ENCODE peak calls at places on chromosomes 2 and 18, in seven cellular contexts. W is fibroblast of lung, G is heart left ventricle, I is fibroblast of mammary gland, M is fibroblast of pulmonary artery, V is HL-60, J is lower lobe of right lung. Z is an unnamed sample.
A peak's percentile ranks its signal among the peaks of the same experiment; 100 is the strongest.

GRCh38 chr18:63518178-63519012 is 23.8 kb upstream of the SERPINB12 start:
- DNase-seq in I (peak; percentile 78), G (peak; percentile 40), M (peak; percentile 81), V (peak; percentile 87), J (no peak), W (peak; percentile 48), Z (peak; percentile 82)

GRCh38 chr2:63780483-63781155 is 61.1 kb upstream of the UGP2 start:
- DNase-seq in J (no peak), V (no peak), W (peak; percentile 22), M (no peak), G (no peak), I (no peak), Z (no peak)

GRCh38 chr2:203451686-203452085 is 83.4 kb downstream of the RAPH1 start:
- DNase-seq in I (peak; percentile 25), V (peak; percentile 21), M (peak; percentile 47), G (no peak), J (no peak), W (no peak), Z (peak; percentile 37)

GRCh38 chr2:234289789-234290188 is 207.1 kb downstream of the ARL4C start:
- DNase-seq in V (no peak), M (peak; percentile 68), J (no peak), G (no peak), W (peak; percentile 86), I (peak; percentile 87), Z (peak; percentile 92)

GRCh38 chr2:224538739-224539138 is 46.4 kb downstream of the CUL3 start:
- DNase-seq in J (no peak), W (no peak), G (no peak), M (no peak), I (no peak), V (no peak), Z (no peak)

GRCh38 chr2:29628882-29629281 is 292.5 kb downstream of the ALK start:
- DNase-seq in J (no peak), M (peak; percentile 24), I (peak; percentile 6), G (peak; percentile 60), W (peak; percentile 36), V (no peak), Z (peak; percentile 47)

GRCh38 chr2:235766206-235766794 is 272.5 kb downstream of the AGAP1 start:
- DNase-seq in G (peak; percentile 59), J (no peak), W (peak; percentile 67), M (peak; percentile 89), V (peak; percentile 38), I (peak; percentile 82), Z (peak; percentile 83)

GRCh38 chr18:2536063-2536462 is 35.2 kb downstream of the METTL4 start:
- DNase-seq in I (no peak), W (peak; percentile 29), V (no peak), G (no peak), M (no peak), J (no peak), Z (no peak)

GRCh38 chr2:74457549-74458131 is 598 bp upstream of the WBP1 start:
- DNase-seq in W (no peak), I (no peak), M (no peak), V (peak; percentile 62), G (peak; percentile 70), J (peak; percentile 81), Z (no peak)

GRCh38 chr2:46147626-46148368 is 149.4 kb upstream of the EPAS1 start:
- DNase-seq in I (peak; percentile 43), V (no peak), G (no peak), M (no peak), J (no peak), W (no peak), Z (no peak)

GRCh38 chr2:238967031-238967977 is 119.4 kb downstream of the TWIST2 start:
- DNase-seq in J (no peak), I (no peak), V (no peak), M (no peak), G (no peak), W (no peak), Z (peak; percentile 36)

GRCh38 chr2:17857016-17857415 is 21.5 kb upstream of the KCNS3 start:
- DNase-seq in V (no peak), M (peak; percentile 12), W (peak; percentile 41), G (no peak), J (no peak), I (peak; percentile 34), Z (no peak)

GRCh38 chr2:217853301-217853881 is 149.4 kb downstream of the TNS1 start:
- DNase-seq in M (peak; percentile 66), J (no peak), I (peak; percentile 79), G (peak; percentile 72), W (peak; percentile 30), V (no peak), Z (peak; percentile 88)

GRCh38 chr2:172702451-172702850 is 33.2 kb upstream of the RAPGEF4 start:
- DNase-seq in J (no peak), I (no peak), M (no peak), V (no peak), W (no peak), G (no peak), Z (peak; percentile 57)

GRCh38 chr2:55966431-55967118 is 43.0 kb upstream of the EFEMP1 start:
- DNase-seq in M (peak; percentile 43), J (no peak), G (peak; percentile 66), W (peak; percentile 67), V (no peak), I (peak; percentile 40), Z (peak; percentile 42)

GRCh38 chr2:29033656-29034055 is 40.7 kb downstream of the PCARE start:
- DNase-seq in I (no peak), W (no peak), M (no peak), J (no peak), V (no peak), G (no peak), Z (peak; percentile 21)

GRCh38 chr18:79697976-79698375 is 18.4 kb downstream of the CTDP1 start:
- DNase-seq in V (no peak), W (no peak), I (no peak), G (no peak), M (no peak), J (peak; percentile 41), Z (no peak)

GRCh38 chr2:116687381-116687780 is 1127.1 kb upstream of the DDX18 start:
- DNase-seq in M (no peak), J (no peak), I (no peak), V (no peak), G (no peak), W (no peak), Z (no peak)

GRCh38 chr18:12765127-12765526 is 62.3 kb downstream of the PSMG2 start:
- DNase-seq in M (no peak), G (no peak), V (no peak), I (no peak), J (no peak), W (no peak), Z (no peak)

GRCh38 chr2:25879133-25879730 is 945 bp upstream of the ASXL2 start:
- DNase-seq in W (peak; percentile 79), V (no peak), G (no peak), I (peak; percentile 80), J (no peak), M (peak; percentile 33), Z (peak; percentile 35)

GRCh38 chr2:12932192-12932591 is 215.5 kb downstream of the TRIB2 start:
- DNase-seq in W (no peak), V (no peak), G (no peak), M (no peak), I (no peak), J (no peak), Z (no peak)

GRCh38 chr2:241649414-241649813 is 11.9 kb downstream of the ATG4B start:
- DNase-seq in V (no peak), I (no peak), J (no peak), M (no peak), W (no peak), G (no peak), Z (no peak)

GRCh38 chr2:46974659-46975058 is 59.1 kb upstream of the MCFD2 start:
- DNase-seq in M (no peak), G (no peak), W (no peak), I (no peak), J (no peak), V (no peak), Z (no peak)

GRCh38 chr2:71800106-71800809 is 346.9 kb downstream of the DYSF start:
- DNase-seq in V (no peak), J (no peak), M (no peak), I (no peak), G (no peak), W (no peak), Z (no peak)

GRCh38 chr2:240369725-240370585 is 65.5 kb upstream of the GPC1 start:
- DNase-seq in G (peak; percentile 90), M (peak; percentile 75), V (no peak), I (peak; percentile 72), J (peak; percentile 83), W (peak; percentile 97), Z (peak; percentile 85)

GRCh38 chr2:240146141-240146561 is 5.7 kb upstream of the OTOS start:
- DNase-seq in I (no peak), J (no peak), V (no peak), W (no peak), G (no peak), M (no peak), Z (no peak)

GRCh38 chr2:43634604-43635306 is 2.3 kb upstream of the PLEKHH2 start:
- DNase-seq in G (no peak), V (no peak), J (no peak), I (peak; percentile 91), W (peak; percentile 95), M (peak; percentile 80), Z (peak; percentile 82)

GRCh38 chr2:72147303-72147970 is at the start of gene CYP26B1:
- DNase-seq in J (peak; percentile 45), G (peak; percentile 60), I (no peak), V (no peak), W (no peak), M (no peak), Z (no peak)

GRCh38 chr18:35635171-35635570 is 53.6 kb downstream of the GALNT1 start:
- DNase-seq in M (no peak), V (no peak), J (no peak), I (peak; percentile 82), W (peak; percentile 76), G (no peak), Z (peak; percentile 52)

DNA sequence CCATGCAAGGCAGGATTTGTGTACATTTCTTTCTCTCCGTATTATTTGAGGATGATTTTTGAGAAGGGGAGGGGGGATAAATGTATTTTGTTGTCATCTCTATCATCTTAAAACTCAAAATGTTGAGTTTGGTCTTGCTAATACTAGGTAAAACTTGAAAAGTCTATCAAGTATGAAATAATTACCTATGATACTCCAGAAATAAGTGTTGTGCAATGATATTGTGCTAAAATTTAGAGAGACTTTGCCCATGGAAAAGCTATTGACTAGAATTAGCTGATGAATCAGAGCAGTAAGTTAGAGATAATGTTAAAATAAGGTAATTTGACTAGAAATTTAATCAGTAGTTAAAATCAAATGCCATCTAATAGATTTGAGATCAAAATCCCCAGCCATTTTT is 323.9 kb downstream of the AGPS start:
- DNase-seq in G (no peak), M (no peak), I (no peak), W (no peak), J (no peak), V (no peak), Z (no peak)
- TF ChIP-seq CTCF in G (no peak), M (no peak), I (no peak), W (no peak), J (no peak), V (no peak), Z (no peak)

GRCh38 chr2:206113148-206113547 is 27.2 kb upstream of the INO80D start:
- DNase-seq in V (no peak), M (peak; percentile 51), G (no peak), I (peak; percentile 48), J (no peak), W (no peak), Z (peak; percentile 30)
- TF ChIP-seq CTCF in V (no peak), M (no peak), G (no peak), I (no peak), J (no peak), W (no peak), Z (no peak)

GRCh38 chr2:113407446-113408099 is 29.9 kb upstream of the ZNG1B start:
- DNase-seq in J (no peak), I (peak; percentile 21), M (peak; percentile 7), V (no peak), W (peak; percentile 18), G (no peak), Z (peak; percentile 3)
- TF ChIP-seq CTCF in J (peak; percentile 26), I (peak; percentile 40), M (peak; percentile 25), V (no peak), W (peak; percentile 44), G (no peak), Z (peak; percentile 33)

GRCh38 chr18:40159141-40160017 is 1795.7 kb upstream of the PIK3C3 start:
- DNase-seq in G (no peak), V (peak; percentile 2), I (peak; percentile 63), M (peak; percentile 78), W (peak; percentile 33), J (no peak), Z (no peak)
- TF ChIP-seq CTCF in G (peak; percentile 56), V (peak; percentile 39), I (peak; percentile 69), M (peak; percentile 84), W (peak; percentile 79), J (peak; percentile 31), Z (no peak)